ENCODE peak calls at places on chromosomes 6 and 20, in nine cellular contexts. S is NCI-H1105; L is RPMI7951; K is HS-5; F is T-helper 9 cell; C is left cardiac atrium; H is Calu3; T is stimulated activated CD4-positive, alpha-beta T cell treated with anti-CD3 and anti-CD28 coated beads, Interleukin-15, amount 100 ng/mL, for 1 hour; A is Ammon's horn. R is an unnamed sample.
A peak's percentile ranks its signal among the peaks of the same experiment; 100 is the strongest.

GRCh38 chr20:7841291-7841966 is 98.8 kb downstream of the HAO1 start:
- DNase-seq in S (no peak), L (peak; percentile 78), K (peak; percentile 70), F (no peak), C (no peak), H (peak; percentile 0), T (no peak), A (no peak), R (no peak)

GRCh38 chr20:62063601-62063980 is 2.1 kb downstream of the TAF4 start:
- DNase-seq in S (no peak), L (peak; percentile 55), K (no peak), F (no peak), C (no peak), H (no peak), T (no peak), A (peak; percentile 60), R (no peak)

GRCh38 chr6:14194483-14194882 is 76.9 kb downstream of the CD83 start:
- DNase-seq in S (no peak), L (no peak), K (no peak), F (no peak), C (no peak), H (no peak), T (no peak), A (no peak), R (no peak)

GRCh38 chr20:46735436-46735835 is 26.0 kb downstream of the SLC2A10 start:
- DNase-seq in S (no peak), L (no peak), K (no peak), F (no peak), C (no peak), H (no peak), T (no peak), A (no peak), R (no peak)

GRCh38 chr20:23782366-23782983 is 31.7 kb upstream of the CST1 start:
- DNase-seq in S (no peak), L (peak; percentile 32), K (no peak), F (no peak), C (no peak), H (peak; percentile 23), T (no peak), A (peak; percentile 23), R (no peak)

GRCh38 chr6:148927581-148927980 is 180.8 kb downstream of the UST start:
- DNase-seq in S (no peak), L (no peak), K (no peak), F (no peak), C (no peak), H (no peak), T (no peak), A (no peak), R (no peak)

GRCh38 chr6:21327326-21328140 is 266.0 kb upstream of the SOX4 start:
- DNase-seq in S (no peak), L (no peak), K (no peak), F (no peak), C (no peak), H (no peak), T (no peak), A (no peak), R (no peak)

GRCh38 chr6:87351583-87351982 is 7.0 kb downstream of the C6orf163 start:
- DNase-seq in S (no peak), L (no peak), K (no peak), F (no peak), C (no peak), H (no peak), T (no peak), A (no peak), R (no peak)

GRCh38 chr6:16762547-16763477 is 1.6 kb upstream of the ATXN1 start:
- DNase-seq in S (peak; percentile 15), L (peak; percentile 90), K (peak; percentile 94), F (peak; percentile 67), C (peak; percentile 49), H (peak; percentile 34), T (peak; percentile 33), A (peak; percentile 78), R (no peak)

GRCh38 chr6:79498842-79499241 is 38.4 kb downstream of the LCA5 start:
- DNase-seq in S (no peak), L (no peak), K (no peak), F (no peak), C (no peak), H (no peak), T (no peak), A (no peak), R (no peak)

GRCh38 chr20:2816583-2817340 is 598 bp downstream of the TMEM239 start:
- DNase-seq in S (no peak), L (no peak), K (no peak), F (no peak), C (no peak), H (no peak), T (no peak), A (no peak), R (no peak)

GRCh38 chr6:34305497-34305896 is 56.7 kb upstream of the SMIM29 start:
- DNase-seq in S (no peak), L (no peak), K (no peak), F (no peak), C (no peak), H (no peak), T (no peak), A (no peak), R (no peak)

GRCh38 chr20:59850018-59850641 is 83.3 kb downstream of the SYCP2 start:
- DNase-seq in S (peak; percentile 27), L (peak; percentile 56), K (peak; percentile 9), F (no peak), C (no peak), H (no peak), T (no peak), A (peak; percentile 42), R (no peak)

GRCh38 chr6:7901056-7901455 is 9.5 kb downstream of the TXNDC5 start:
- DNase-seq in S (no peak), L (no peak), K (no peak), F (no peak), C (no peak), H (no peak), T (no peak), A (no peak), R (no peak)

GRCh38 chr6:50924758-50925157 is 106.1 kb downstream of the TFAP2B start:
- DNase-seq in S (no peak), L (no peak), K (no peak), F (no peak), C (no peak), H (no peak), T (no peak), A (no peak), R (no peak)

GRCh38 chr6:40852667-40853383 is 186.2 kb downstream of the UNC5CL start:
- DNase-seq in S (no peak), L (peak; percentile 37), K (no peak), F (no peak), C (no peak), H (peak; percentile 36), T (no peak), A (no peak), R (no peak)

GRCh38 chr6:21213492-21213891 is 380.1 kb upstream of the SOX4 start:
- DNase-seq in S (no peak), L (no peak), K (no peak), F (no peak), C (no peak), H (no peak), T (no peak), A (no peak), R (no peak)

GRCh38 chr20:17669306-17669931 is 12.6 kb downstream of the RRBP1 start:
- DNase-seq in S (no peak), L (no peak), K (no peak), F (no peak), C (no peak), H (no peak), T (no peak), A (no peak), R (no peak)

GRCh38 chr6:11426571-11426970 is 111.0 kb upstream of the TMEM170B start:
- DNase-seq in S (no peak), L (no peak), K (no peak), F (no peak), C (no peak), H (no peak), T (no peak), A (no peak), R (no peak)

GRCh38 chr6:135743476-135743875 is 108.0 kb upstream of the PDE7B start:
- DNase-seq in S (no peak), L (no peak), K (no peak), F (no peak), C (no peak), H (no peak), T (no peak), A (no peak), R (no peak)

GRCh38 chr6:18551228-18551627 is 164.1 kb downstream of the RNF144B start:
- DNase-seq in S (no peak), L (peak; percentile 21), K (peak; percentile 44), F (no peak), C (no peak), H (no peak), T (no peak), A (no peak), R (no peak)

GRCh38 chr6:14382381-14383236 is 265.0 kb downstream of the CD83 start:
- DNase-seq in S (no peak), L (no peak), K (no peak), F (no peak), C (no peak), H (no peak), T (no peak), A (no peak), R (no peak)

GRCh38 chr6:63263456-63263855 is 52.2 kb downstream of the FKBP1C start:
- DNase-seq in S (no peak), L (no peak), K (no peak), F (no peak), C (no peak), H (no peak), T (no peak), A (no peak), R (no peak)

GRCh38 chr6:73455865-73456629 is 4.0 kb upstream of the CGAS start:
- DNase-seq in S (no peak), L (no peak), K (no peak), F (no peak), C (no peak), H (no peak), T (no peak), A (no peak), R (no peak)

GRCh38 chr6:111551521-111552231 is 54.0 kb downstream of the TRAF3IP2 start:
- DNase-seq in S (peak; percentile 97), L (peak; percentile 56), K (no peak), F (no peak), C (no peak), H (peak; percentile 70), T (no peak), A (no peak), R (no peak)

GRCh38 chr20:25203089-25203488 is 7.6 kb downstream of the ENTPD6 start:
- DNase-seq in S (no peak), L (no peak), K (no peak), F (no peak), C (no peak), H (no peak), T (no peak), A (no peak), R (no peak)

GRCh38 chr6:109059591-109060021 is 35.0 kb downstream of the SESN1 start:
- DNase-seq in S (no peak), L (no peak), K (no peak), F (no peak), C (no peak), H (no peak), T (no peak), A (peak; percentile 38), R (no peak)

R was measured in activated CD4-positive, CD25-positive, alpha-beta regulatory T cell.